ENCODE peak calls at places on chromosomes 12 and 14, in four cellular contexts. D is Caco-2, V is thoracic aorta, K is A549. U is an unnamed sample.

GRCh38 chr12:124636138-124636968 is 68.9 kb upstream of the NCOR2 start:
- DNase-seq in D (peak; percentile 31), V (no peak), K (no peak), U (no peak)

GRCh38 chr12:8987163-8987562 is 2.2 kb upstream of the KLRG1 start:
- DNase-seq in D (no peak), V (no peak), K (no peak), U (no peak)

GRCh38 chr12:123997033-123997822 is 24.2 kb downstream of the ZNF664 start:
- DNase-seq in D (no peak), V (no peak), K (no peak), U (no peak)

GRCh38 chr12:89950421-89950820 is 241.8 kb upstream of the ATP2B1 start:
- DNase-seq in D (no peak), V (no peak), K (no peak), U (no peak)

GRCh38 chr12:132520421-132521199 is 30.7 kb downstream of the FBRSL1 start:
- DNase-seq in D (no peak), V (no peak), K (no peak), U (no peak)

GRCh38 chr14:95835331-95835730 is 41.3 kb upstream of the TUNAR start:
- DNase-seq in D (no peak), V (no peak), K (no peak), U (no peak)

GRCh38 chr14:104359969-104360442 is 219.6 kb upstream of the C14orf180 start:
- DNase-seq in D (no peak), V (no peak), K (no peak), U (peak; percentile 6)

GRCh38 chr14:98249476-98249875 is 1022.5 kb downstream of the BCL11B start:
- DNase-seq in D (no peak), V (no peak), K (no peak), U (no peak)

GRCh38 chr12:79019672-79020071 is 155.1 kb downstream of the SYT1 start:
- DNase-seq in D (no peak), V (no peak), K (no peak), U (no peak)

GRCh38 chr12:123900898-123901376 is 71.7 kb downstream of the CCDC92 start:
- DNase-seq in D (no peak), V (no peak), K (no peak), U (no peak)

GRCh38 chr12:30753761-30754382 is 879 bp downstream of the CAPRIN2 start:
- DNase-seq in D (no peak), V (no peak), K (no peak), U (no peak)

GRCh38 chr12:52667509-52667908 is 12.7 kb downstream of the KRT1 start:
- DNase-seq in D (peak; percentile 17), V (no peak), K (peak; percentile 21), U (no peak)

GRCh38 chr12:12734561-12735071 is 17.4 kb downstream of the CDKN1B start:
- DNase-seq in D (no peak), V (no peak), K (no peak), U (no peak)

GRCh38 chr12:47754126-47754525 is 4.6 kb downstream of the RAPGEF3 start:
- DNase-seq in D (no peak), V (no peak), K (no peak), U (no peak)

GRCh38 chr12:47757840-47758583 is 668 bp downstream of the RAPGEF3 start:
- DNase-seq in D (no peak), V (no peak), K (no peak), U (no peak)

GRCh38 chr12:47754881-47755280 is 3.8 kb downstream of the RAPGEF3 start:
- DNase-seq in D (peak; percentile 56), V (no peak), K (no peak), U (no peak)

GRCh38 chr12:47757360-47757839 is 1.3 kb downstream of the RAPGEF3 start:
- DNase-seq in D (no peak), V (no peak), K (no peak), U (no peak)

DNA sequence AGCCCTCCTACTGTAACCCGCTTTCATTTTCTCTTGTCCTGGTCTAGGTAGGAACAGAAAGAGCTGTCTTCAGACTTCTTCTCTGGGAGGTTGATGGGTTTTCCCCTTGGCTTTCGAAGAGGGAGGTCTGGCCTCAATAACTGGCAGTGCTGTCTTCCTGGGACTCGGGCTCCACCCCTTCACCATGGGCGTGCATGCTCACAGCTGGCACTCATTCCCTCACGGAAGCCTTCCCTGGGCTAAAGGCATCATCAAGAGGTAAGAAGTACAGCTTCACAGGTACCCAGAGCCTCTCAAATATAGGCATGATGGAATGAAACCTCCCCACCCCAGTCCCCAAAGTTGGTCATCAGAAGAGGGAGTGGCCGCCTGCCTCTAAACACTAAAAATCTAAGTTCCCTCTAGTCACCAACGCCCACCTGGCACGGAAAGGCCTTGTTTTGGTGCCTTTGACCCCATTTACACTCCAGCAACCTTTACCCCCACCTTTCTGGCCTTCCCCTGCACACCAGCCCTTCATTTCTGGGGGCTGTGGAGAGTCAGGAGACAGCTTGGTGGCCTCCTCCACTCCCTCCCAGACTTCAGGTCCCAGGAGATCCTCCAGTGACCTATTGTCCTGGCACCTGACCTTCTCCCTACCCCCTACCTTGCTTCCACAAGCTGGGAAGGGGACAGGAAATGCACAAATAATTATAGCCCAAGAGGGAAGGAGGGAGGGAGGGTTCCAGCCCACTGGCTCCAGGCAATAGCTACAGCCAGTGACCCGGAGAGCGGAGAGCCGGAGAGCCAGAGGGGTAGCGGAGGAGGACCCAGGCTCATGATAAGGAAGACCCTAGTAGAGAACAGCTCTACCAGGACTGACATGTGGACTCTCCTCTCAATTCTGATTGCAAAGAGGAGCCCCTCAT is 2.8 kb downstream of the RAPGEF3 start:
- DNase-seq in D (no peak), V (no peak), K (no peak), U (no peak)
- H3K4me1 ChIP-seq in D (peaks cover 27% of the 10 kb centered on the region), V (peaks cover 83% of the 10 kb centered on the region), K (peaks cover 35% of the 10 kb centered on the region), U (peaks cover 63% of the 10 kb centered on the region)

DNA sequence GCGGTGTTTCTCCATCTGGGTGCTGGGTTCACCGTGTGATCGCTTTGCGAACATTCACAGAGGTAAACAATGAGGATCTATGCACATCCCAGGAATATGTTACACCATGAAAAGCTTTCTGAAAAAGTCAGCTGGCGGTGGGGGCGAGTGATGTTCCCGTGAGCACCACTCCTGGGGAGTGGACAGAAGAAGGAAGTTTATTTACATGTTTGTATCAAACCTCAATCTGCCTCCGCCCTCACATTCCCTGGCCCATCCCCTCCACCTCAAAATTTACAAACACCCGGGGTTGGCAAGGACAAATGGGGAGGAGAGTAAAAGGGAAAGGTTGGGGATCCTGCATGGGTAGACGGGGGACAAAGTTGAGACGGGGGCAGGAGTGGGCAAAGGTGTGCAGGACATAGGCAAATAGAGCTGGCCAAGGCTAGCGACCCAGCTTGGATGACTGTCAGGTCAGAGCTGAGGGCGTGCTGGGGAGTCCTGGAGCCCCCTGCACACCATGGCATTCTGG is 6.9 kb downstream of the TNFRSF1A start:
- DNase-seq in D (no peak), V (no peak), K (no peak), U (no peak)
- H3K4me3 ChIP-seq in D (no peak overlapping the region), V (peak overlapping the region; percentile 89), K (peak overlapping the region; percentile 26), U (peak overlapping the region; percentile 93)

DNA sequence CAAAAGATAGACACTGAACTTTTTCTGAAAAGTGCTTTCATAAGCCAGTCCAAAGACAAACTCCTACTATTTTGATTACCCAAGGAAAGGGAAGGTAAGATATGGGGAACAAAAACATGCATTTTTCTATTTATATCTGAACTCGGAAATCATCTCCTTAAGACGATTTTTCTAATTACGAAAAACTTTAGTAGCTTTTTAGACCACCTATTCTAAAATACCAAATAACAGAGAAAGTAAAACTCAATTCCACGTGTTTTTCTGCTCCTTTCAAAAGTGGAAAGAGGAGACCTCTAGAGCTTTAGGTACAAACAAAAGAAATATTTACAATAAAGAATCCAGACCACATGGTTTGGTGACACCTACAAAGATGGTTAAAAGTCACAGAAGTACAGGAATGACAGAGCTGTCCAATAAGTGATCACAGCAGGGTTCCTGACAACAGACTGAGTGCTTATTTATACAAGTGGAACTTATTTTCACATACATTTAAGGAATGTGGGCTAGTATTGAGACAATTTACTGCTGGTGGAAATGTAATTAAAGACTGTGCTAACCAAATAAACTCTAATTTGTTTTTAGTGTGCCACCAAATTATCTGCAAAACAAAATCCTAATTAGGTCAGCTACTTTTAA is 2.5 kb downstream of the LRIG3 start:
- DNase-seq in D (no peak), V (no peak), K (no peak), U (no peak)
- H3K4me1 ChIP-seq in D (peaks cover 14% of the 10 kb centered on the region), V (peaks cover 41% of the 10 kb centered on the region), K (peaks cover 44% of the 10 kb centered on the region), U (peaks cover 2% of the 10 kb centered on the region)

GRCh38 chr12:17928708-17929366 is 161.2 kb downstream of the RERGL start:
- DNase-seq in D (peak; percentile 61), V (no peak), K (peak; percentile 34), U (no peak)
- H3K4me3 ChIP-seq in D (no peak overlapping the region), V (no peak overlapping the region), K (no peak overlapping the region), U (no peak overlapping the region)

GRCh38 chr12:50248406-50248805 is 34.9 kb downstream of the LIMA1 start:
- DNase-seq in D (no peak), V (no peak), K (no peak), U (no peak)
- H3K4me1 ChIP-seq in D (peaks cover 63% of the 10 kb centered on the region), V (peaks cover 83% of the 10 kb centered on the region), K (peaks cover 49% of the 10 kb centered on the region), U (peaks cover 8% of the 10 kb centered on the region)

GRCh38 chr12:103493199-103493598 is 2.6 kb downstream of the C12orf42 start:
- DNase-seq in D (no peak), V (no peak), K (no peak), U (no peak)

GRCh38 chr12:103494388-103494787 is 1.4 kb downstream of the C12orf42 start:
- DNase-seq in D (no peak), V (no peak), K (no peak), U (no peak)

GRCh38 chr12:103498990-103499389 is 3.2 kb upstream of the C12orf42 start:
- DNase-seq in D (no peak), V (no peak), K (no peak), U (no peak)

GRCh38 chr12:103495158-103495782 is 498 bp downstream of the C12orf42 start:
- DNase-seq in D (no peak), V (no peak), K (peak; percentile 36), U (no peak)

DNA sequence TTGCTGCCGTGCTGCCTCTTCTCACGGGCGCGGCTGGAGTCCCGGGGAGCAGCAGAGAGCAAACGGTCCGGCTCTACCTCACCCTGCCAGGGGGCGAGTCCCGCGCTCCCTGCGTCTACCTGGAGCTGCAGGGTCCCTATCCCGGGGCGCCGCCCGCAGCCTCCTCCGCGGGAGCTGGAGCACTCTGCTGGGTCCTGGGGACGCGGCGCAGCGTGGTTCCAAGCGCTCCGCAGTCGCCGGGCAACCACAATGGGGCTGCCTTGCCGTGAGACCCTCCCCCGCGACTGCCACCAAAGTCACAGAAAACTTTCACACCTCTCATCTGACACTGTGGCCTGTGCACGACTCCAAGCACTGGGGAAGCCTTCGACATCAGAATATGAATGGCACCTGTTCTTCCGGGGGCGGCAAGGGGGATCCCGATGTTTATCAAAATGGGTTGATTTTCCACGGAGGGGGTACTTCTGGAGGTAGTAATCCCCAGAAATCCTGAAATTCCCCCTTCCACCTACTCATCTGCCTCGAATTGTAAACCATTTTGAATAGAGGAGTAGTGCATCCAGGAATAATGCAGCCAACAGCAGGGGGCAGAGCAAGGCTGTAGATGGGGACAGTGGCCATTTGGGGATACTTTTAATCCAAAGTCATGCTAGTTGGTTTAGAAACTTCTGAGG is at the start of gene C12orf42:
- DNase-seq in D (no peak), V (no peak), K (peak; percentile 80), U (no peak)
- H3K4me3 ChIP-seq in D (no peak within 1 kb of the TSS), V (peak within 1 kb of the TSS; percentile 59), K (peak within 1 kb of the TSS; percentile 54), U (peak within 1 kb of the TSS; percentile 62)

GRCh38 chr12:50104614-50105366 is 982 bp downstream of the GPD1 start:
- DNase-seq in D (no peak), V (no peak), K (no peak), U (no peak)

GRCh38 chr12:50107416-50108268 is 3.8 kb downstream of the GPD1 start:
- DNase-seq in D (no peak), V (no peak), K (no peak), U (no peak)

GRCh38 chr12:50103767-50104321 is at the start of gene GPD1:
- DNase-seq in D (no peak), V (no peak), K (no peak), U (peak; percentile 74)

GRCh38 chr12:50105913-50106450 is 2.2 kb downstream of the GPD1 start:
- DNase-seq in D (no peak), V (no peak), K (no peak), U (no peak)

GRCh38 chr12:50106907-50107306 is 3.1 kb downstream of the GPD1 start:
- DNase-seq in D (no peak), V (no peak), K (no peak), U (no peak)
- H3K4me1 ChIP-seq in D (peaks cover 55% of the 10 kb centered on the region), V (peaks cover 41% of the 10 kb centered on the region), K (peaks cover 24% of the 10 kb centered on the region), U (peaks cover 29% of the 10 kb centered on the region)